ENCODE peak calls at places on chromosome 21, in ten cellular contexts. B, C, U, A, L, X, W, P, H and Z are unnamed samples.

GRCh38 chr21:26159869-26160268 is 10.7 kb downstream of the APP start:
- DNase-seq in L (no peak), A (no peak), W (no peak), P (no peak), B (no peak), H (no peak), C (no peak), U (no peak), X (no peak), Z (no peak)

GRCh38 chr21:36661511-36662309 is 37.2 kb upstream of the SIM2 start:
- DNase-seq in A (no peak), H (no peak), L (no peak), B (peak), P (peak), C (peak), U (no peak), X (no peak), W (no peak), Z (no peak)

GRCh38 chr21:36663033-36663855 is 35.7 kb upstream of the SIM2 start:
- DNase-seq in H (no peak), W (peak), L (no peak), U (no peak), A (no peak), X (no peak), B (peak), C (peak), P (peak), Z (no peak)

GRCh38 chr21:21712761-21713558 is 714.8 kb downstream of the NCAM2 start:
- DNase-seq in C (peak), P (peak), A (no peak), X (no peak), B (peak), L (no peak), W (no peak), H (no peak), U (no peak), Z (no peak)

GRCh38 chr21:34528131-34528561 is 16.1 kb upstream of the KCNE1 start:
- DNase-seq in L (no peak), P (no peak), C (peak), B (peak), W (peak), X (no peak), A (no peak), U (no peak), H (no peak), Z (no peak)

GRCh38 chr21:31731112-31731801 is 661 bp downstream of the SCAF4 start:
- DNase-seq in H (peak), C (peak), A (peak), U (peak), L (peak), W (peak), B (no peak), P (peak), X (peak), Z (no peak)

GRCh38 chr21:40178726-40179125 is 311.5 kb downstream of the PCP4 start:
- DNase-seq in L (no peak), W (no peak), B (no peak), U (no peak), A (no peak), X (no peak), C (no peak), H (no peak), P (no peak), Z (no peak)

GRCh38 chr21:28871388-28872015 is 121.2 kb downstream of the LTN1 start:
- DNase-seq in X (no peak), C (no peak), L (no peak), A (no peak), B (peak), U (no peak), W (peak), P (peak), H (no peak), Z (no peak)

GRCh38 chr21:33975548-33976081 is 60.0 kb upstream of the ATP5PO start:
- DNase-seq in L (no peak), U (no peak), B (peak), P (no peak), X (peak), H (no peak), A (peak), W (peak), C (peak), Z (peak)

GRCh38 chr21:41762236-41762635 is 4.6 kb downstream of the RIPK4 start:
- DNase-seq in P (no peak), X (no peak), H (no peak), W (no peak), B (no peak), L (no peak), C (no peak), U (no peak), A (no peak), Z (no peak)